ENCODE peak calls at places on chromosomes 12 and 14, in five cellular contexts. X is choroid plexus epithelial cell, K is PC-9, M is tibial nerve, P is testis. Z is an unnamed sample.

GRCh38 chr14:50906326-50906725 is 34.5 kb downstream of the ABHD12B start:
- DNase-seq in M (no peak), P (no peak), K (no peak), X (no peak), Z (no peak)

GRCh38 chr12:94725375-94726168 is 75.2 kb upstream of the TMCC3 start:
- DNase-seq in X (peak; percentile 83), P (no peak), K (peak; percentile 41), M (peak; percentile 31), Z (peak; percentile 40)

GRCh38 chr12:10716704-10717315 is 6.3 kb downstream of the YBX3 start:
- DNase-seq in M (peak; percentile 78), X (peak; percentile 89), K (peak; percentile 88), P (peak; percentile 80), Z (peak; percentile 87)

GRCh38 chr12:116160196-116160595 is 117.3 kb downstream of the MED13L start:
- DNase-seq in K (peak; percentile 82), X (peak; percentile 41), P (no peak), M (no peak), Z (no peak)

GRCh38 chr14:92578511-92578910 is 64.9 kb downstream of the RIN3 start:
- DNase-seq in X (peak; percentile 28), K (no peak), P (no peak), M (no peak), Z (no peak)

GRCh38 chr12:66118240-66118891 is 12.2 kb downstream of the LLPH start:
- DNase-seq in M (no peak), P (no peak), K (no peak), X (peak; percentile 34), Z (no peak)

GRCh38 chr12:32897688-32898573 is 1.4 kb upstream of the PKP2 start:
- DNase-seq in M (no peak), X (no peak), K (no peak), P (no peak), Z (no peak)

GRCh38 chr14:99159341-99160340 is 112.4 kb downstream of the BCL11B start:
- DNase-seq in P (no peak), X (no peak), M (no peak), K (no peak), Z (no peak)

GRCh38 chr14:99860219-99860618 is 67.0 kb downstream of the EML1 start:
- DNase-seq in P (no peak), X (no peak), K (no peak), M (no peak), Z (no peak)

GRCh38 chr12:114403690-114404450 is 2.1 kb downstream of the TBX5 start:
- DNase-seq in P (no peak), X (no peak), M (no peak), K (no peak), Z (no peak)

GRCh38 chr14:80485764-80486163 is 274.5 kb upstream of the DIO2 start:
- DNase-seq in M (no peak), K (no peak), P (no peak), X (no peak), Z (no peak)

GRCh38 chr12:115229517-115229916 is 545.5 kb upstream of the TBX3 start:
- DNase-seq in X (no peak), M (no peak), K (no peak), P (no peak), Z (no peak)

GRCh38 chr12:18139989-18140596 is 50.1 kb upstream of the RERGL start:
- DNase-seq in X (peak; percentile 68), K (no peak), P (no peak), M (no peak), Z (no peak)

GRCh38 chr12:48296586-48297396 is 53.9 kb downstream of the ZNF641 start:
- DNase-seq in K (no peak), P (peak; percentile 94), M (peak; percentile 48), X (peak; percentile 86), Z (peak; percentile 56)

GRCh38 chr12:47207005-47207717 is 127.4 kb upstream of the AMIGO2 start:
- DNase-seq in P (no peak), K (peak; percentile 44), M (no peak), X (no peak), Z (no peak)

GRCh38 chr14:75452324-75452723 is 24.5 kb downstream of the JDP2 start:
- DNase-seq in X (peak; percentile 56), P (no peak), K (no peak), M (no peak), Z (no peak)

GRCh38 chr14:104394606-104394910 is 185.0 kb upstream of the C14orf180 start:
- DNase-seq in M (no peak), K (no peak), P (no peak), X (no peak), Z (no peak)

GRCh38 chr14:56490379-56490778 is 89.2 kb upstream of the TMEM260 start:
- DNase-seq in M (no peak), X (peak; percentile 66), K (no peak), P (no peak), Z (peak; percentile 9)

GRCh38 chr14:67583711-67584644 is 16.1 kb downstream of the PIGH start:
- DNase-seq in X (peak; percentile 75), P (peak; percentile 48), M (peak; percentile 51), K (peak; percentile 42), Z (peak; percentile 70)

GRCh38 chr14:67584931-67585330 is 15.1 kb downstream of the PIGH start:
- DNase-seq in K (no peak), M (no peak), X (no peak), P (peak; percentile 1), Z (no peak)

GRCh38 chr14:67579636-67580035 is 20.4 kb downstream of the PIGH start:
- DNase-seq in X (no peak), M (no peak), P (no peak), K (no peak), Z (no peak)

GRCh38 chr14:67580336-67581230 is 19.5 kb downstream of the PIGH start:
- DNase-seq in X (no peak), P (no peak), M (no peak), K (no peak), Z (no peak)

GRCh38 chr14:67582061-67582460 is 18.0 kb downstream of the PIGH start:
- DNase-seq in M (no peak), P (no peak), X (no peak), K (no peak), Z (no peak)
- TF ChIP-seq CTCF in M (no peak), P (no peak), X (no peak), K (no peak), Z (no peak)

GRCh38 chr12:619346-619745 is 43.9 kb downstream of the NINJ2 start:
- DNase-seq in M (no peak), K (no peak), P (no peak), X (no peak), Z (no peak)
- TF ChIP-seq CTCF in M (no peak), K (no peak), P (no peak), X (no peak), Z (no peak)

DNA sequence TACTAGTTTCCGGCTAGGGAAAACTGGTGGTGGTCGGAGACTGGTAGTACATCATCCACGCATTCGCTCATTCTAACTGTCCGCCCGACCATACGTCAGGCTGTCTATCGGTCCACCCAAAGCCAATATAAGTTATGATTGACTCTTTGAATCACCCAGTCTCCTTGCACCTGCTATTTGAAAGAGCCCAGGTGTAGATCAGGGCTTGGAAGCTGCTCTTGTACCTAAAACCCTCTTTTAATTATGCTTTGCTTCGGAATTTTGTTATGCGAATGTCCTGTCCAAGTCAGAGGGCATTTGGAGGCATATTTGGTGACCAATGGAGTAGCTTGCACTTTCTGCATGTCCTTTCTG is 5.7 kb upstream of the NKX2-1 start:
- DNase-seq in K (no peak), M (no peak), P (no peak), X (no peak), Z (no peak)
- TF ChIP-seq CTCF in K (no peak), M (peak; percentile 2), P (no peak), X (no peak), Z (no peak)

GRCh38 chr12:101485015-101485414 is 9.9 kb downstream of the SPIC start:
- DNase-seq in K (no peak), X (peak; percentile 59), P (no peak), M (no peak), Z (no peak)

GRCh38 chr12:101491325-101491724 is 16.2 kb downstream of the SPIC start:
- DNase-seq in P (no peak), X (no peak), K (no peak), M (no peak), Z (no peak)

DNA sequence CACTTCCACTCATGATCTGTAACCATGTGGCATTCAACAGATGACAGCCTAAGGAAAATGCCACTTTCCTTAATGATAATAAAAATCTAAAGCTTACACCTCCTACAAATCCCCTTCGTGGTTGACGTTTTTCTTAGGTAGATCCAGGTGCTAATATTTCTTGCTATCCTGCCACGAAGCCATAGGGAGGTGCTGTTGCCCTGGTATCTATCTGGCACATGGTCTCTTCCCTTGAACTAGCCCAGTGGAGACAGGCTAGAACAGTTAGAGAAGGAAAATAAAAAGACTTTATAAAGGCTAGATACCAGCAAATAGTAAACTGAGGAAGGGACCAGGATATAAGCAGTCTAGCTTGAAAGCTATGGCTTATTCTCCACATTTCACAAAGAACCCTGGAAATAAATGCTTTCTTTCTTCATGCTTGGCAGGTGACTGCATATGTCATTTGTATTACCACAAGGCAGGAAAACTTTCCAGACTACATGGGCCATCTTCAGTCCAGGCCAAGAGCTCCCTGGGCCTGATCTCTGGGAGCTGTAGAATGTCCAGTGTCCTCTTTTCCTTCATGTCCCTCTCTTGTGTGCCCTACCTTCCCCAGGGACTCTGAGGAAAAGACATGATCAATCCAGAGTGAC is 15.3 kb downstream of the SPIC start:
- DNase-seq in X (peak; percentile 80), K (no peak), M (no peak), P (peak; percentile 38), Z (peak; percentile 60)
- TF ChIP-seq CTCF in X (peak; percentile 78), K (peak; percentile 67), M (no peak), P (no peak), Z (peak; percentile 34)

GRCh38 chr14:53946071-53946403 is 10.6 kb downstream of the BMP4 start:
- DNase-seq in X (no peak), M (no peak), P (no peak), K (no peak), Z (no peak)

GRCh38 chr14:53947452-53948180 is 9.0 kb downstream of the BMP4 start:
- DNase-seq in M (no peak), X (no peak), P (no peak), K (no peak), Z (no peak)

GRCh38 chr14:53949201-53949600 is 7.4 kb downstream of the BMP4 start:
- DNase-seq in P (no peak), K (no peak), M (no peak), X (no peak), Z (no peak)

GRCh38 chr14:53948181-53948884 is 8.3 kb downstream of the BMP4 start:
- DNase-seq in X (no peak), P (no peak), M (no peak), K (no peak), Z (no peak)

DNA sequence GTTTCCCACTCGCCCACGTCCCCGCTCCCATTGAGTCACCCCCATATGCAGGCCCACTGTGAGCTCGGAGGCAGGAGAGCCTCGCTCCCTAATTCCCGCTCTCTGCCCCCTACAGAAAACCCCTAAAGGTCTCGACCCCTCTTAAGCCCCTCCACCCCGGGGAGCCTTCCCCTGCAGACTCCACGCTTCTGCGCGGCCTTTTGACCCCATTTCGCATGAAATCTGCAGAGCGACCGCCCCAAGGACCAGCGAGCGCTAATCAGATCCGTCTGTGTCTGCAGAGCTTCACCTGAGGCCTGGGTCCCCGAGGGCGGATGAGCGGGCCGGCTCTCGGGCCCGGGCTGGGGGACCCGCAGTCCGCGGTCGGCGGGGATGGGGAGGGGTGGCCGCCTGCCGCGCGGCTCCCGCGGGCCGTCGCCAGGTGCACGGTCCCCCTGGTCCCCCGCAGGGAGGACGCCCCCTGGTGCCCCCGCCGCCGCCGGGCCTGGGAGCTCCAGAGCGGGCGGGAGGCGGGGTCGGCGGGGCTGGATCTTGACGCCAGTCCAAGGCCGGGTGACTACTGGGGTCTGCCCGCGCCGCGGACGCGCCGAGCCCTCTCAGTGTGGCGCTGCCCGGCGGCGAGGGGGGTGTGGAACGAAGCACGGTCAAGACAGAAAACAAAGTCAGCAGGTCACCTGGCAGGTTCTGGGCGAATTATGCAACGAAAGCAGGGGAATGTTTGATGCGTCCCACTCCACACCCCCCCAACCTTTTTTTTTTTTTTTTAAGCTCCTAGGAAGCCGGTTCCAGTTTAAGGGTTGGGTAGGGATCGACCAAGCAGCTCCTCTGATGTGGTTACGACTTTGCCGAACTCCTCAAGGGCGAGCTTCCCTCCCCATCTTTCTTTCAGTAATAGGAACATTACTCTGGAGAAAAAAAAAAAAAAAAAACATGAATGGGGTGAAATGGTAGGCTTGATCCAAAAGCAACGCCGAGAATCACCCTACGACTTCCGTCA is 9.9 kb downstream of the BMP4 start:
- DNase-seq in M (no peak), X (no peak), P (no peak), K (no peak), Z (no peak)
- TF ChIP-seq CTCF in M (no peak), X (no peak), P (no peak), K (no peak), Z (no peak)

Z was measured in Calu3.